ENCODE peak calls at places on chromosomes 2 and 18, in eight cellular contexts. A is transverse colon, D is PC-9, Y is tibial artery, R is neuronal stem cell, P is psoas muscle, N is cardiac muscle cell, B is heart right ventricle. T is an unnamed sample.

GRCh38 chr2:55759271-55759921 is 65.8 kb upstream of the PNPT1 start:
- DNase-seq in A (no peak), B (no peak), P (no peak), Y (no peak), R (no peak), N (no peak), D (no peak), T (no peak)

GRCh38 chr2:61460168-61460567 is 10.7 kb downstream of the USP34 start:
- DNase-seq in R (no peak), N (no peak), D (peak; percentile 50), A (no peak), P (no peak), Y (no peak), B (no peak), T (peak; percentile 18)

GRCh38 chr2:122564843-122565242 is 809.4 kb downstream of the TSN start:
- DNase-seq in Y (no peak), D (no peak), B (no peak), A (no peak), N (no peak), P (no peak), R (no peak), T (no peak)

GRCh38 chr2:18645315-18645714 is 55.9 kb upstream of the NT5C1B start:
- DNase-seq in N (no peak), P (no peak), A (no peak), R (no peak), Y (no peak), B (no peak), D (no peak), T (no peak)

GRCh38 chr2:216236486-216236885 is 127.3 kb downstream of the XRCC5 start:
- DNase-seq in N (no peak), A (no peak), R (no peak), D (no peak), Y (no peak), B (no peak), P (no peak), T (no peak)

GRCh38 chr2:223779877-223780276 is 57.5 kb downstream of the AP1S3 start:
- DNase-seq in B (no peak), P (no peak), N (peak; percentile 3), A (no peak), Y (no peak), D (peak; percentile 69), R (no peak), T (no peak)

GRCh38 chr2:176490061-176490861 is 221.0 kb downstream of the MTX2 start:
- DNase-seq in P (peak; percentile 52), B (peak; percentile 69), N (peak; percentile 0), Y (no peak), R (peak; percentile 36), D (no peak), A (no peak), T (no peak)

GRCh38 chr18:46407471-46408166 is 249.4 kb downstream of the LOXHD1 start:
- DNase-seq in B (no peak), A (no peak), D (no peak), Y (no peak), P (no peak), R (no peak), N (no peak), T (no peak)

GRCh38 chr2:241645056-241645914 is 7.8 kb downstream of the ATG4B start:
- DNase-seq in D (no peak), P (no peak), A (no peak), N (no peak), B (no peak), R (no peak), Y (no peak), T (no peak)

GRCh38 chr2:227813562-227814353 is at the start of gene CCL20:
- DNase-seq in R (no peak), N (no peak), Y (no peak), B (no peak), P (no peak), A (peak; percentile 34), D (no peak), T (no peak)

GRCh38 chr18:75408554-75409506 is 18.7 kb downstream of the SMIM21 start:
- DNase-seq in A (no peak), P (no peak), D (peak; percentile 55), N (no peak), Y (no peak), B (no peak), R (no peak), T (peak; percentile 99)

GRCh38 chr2:31244101-31244500 is 10.1 kb downstream of the EHD3 start:
- DNase-seq in P (no peak), R (no peak), Y (no peak), D (no peak), B (no peak), N (no peak), A (no peak), T (no peak)

GRCh38 chr2:84882415-84882738 is 1.5 kb upstream of the TRABD2A start:
- DNase-seq in B (no peak), R (no peak), D (no peak), N (no peak), P (no peak), Y (no peak), A (no peak), T (no peak)

GRCh38 chr2:144513388-144514100 is 6.4 kb downstream of the ZEB2 start:
- DNase-seq in A (no peak), D (no peak), B (peak; percentile 25), Y (peak; percentile 63), R (no peak), P (peak; percentile 18), N (no peak), T (no peak)

GRCh38 chr2:158600155-158600802 is 143.5 kb downstream of the PKP4 start:
- DNase-seq in D (peak; percentile 34), R (no peak), B (no peak), A (peak; percentile 59), Y (peak; percentile 43), N (no peak), P (peak; percentile 41), T (peak; percentile 73)

GRCh38 chr2:158603205-158603604 is 146.5 kb downstream of the PKP4 start:
- DNase-seq in N (no peak), R (no peak), D (no peak), Y (no peak), A (no peak), B (no peak), P (no peak), T (no peak)

GRCh38 chr2:158598856-158599517 is 142.2 kb downstream of the PKP4 start:
- DNase-seq in R (no peak), A (no peak), N (no peak), D (no peak), B (no peak), Y (no peak), P (no peak), T (no peak)

GRCh38 chr2:158602027-158602426 is 145.3 kb downstream of the PKP4 start:
- DNase-seq in A (peak; percentile 57), D (no peak), B (no peak), R (no peak), N (no peak), P (no peak), Y (no peak), T (no peak)

GRCh38 chr2:158599609-158600008 is 142.9 kb downstream of the PKP4 start:
- DNase-seq in D (no peak), A (no peak), R (no peak), B (no peak), P (no peak), Y (no peak), N (no peak), T (no peak)
- H3K27ac ChIP-seq in D (no peak overlapping the region), A (no peak overlapping the region), R (no peak overlapping the region), B (peak overlapping the region; percentile 24), P (no peak overlapping the region), Y (no peak overlapping the region), N (peak overlapping the region; percentile 26), T (peak overlapping the region; percentile 85)

GRCh38 chr2:46570396-46570795 is 91.0 kb downstream of the TMEM247 start:
- DNase-seq in R (no peak), P (no peak), A (no peak), D (no peak), Y (no peak), N (no peak), B (no peak), T (no peak)

GRCh38 chr2:46565364-46565763 is 86.0 kb downstream of the TMEM247 start:
- DNase-seq in B (no peak), A (no peak), N (no peak), Y (no peak), D (no peak), R (no peak), P (no peak), T (no peak)

GRCh38 chr2:46568212-46569009 is 89.0 kb downstream of the TMEM247 start:
- DNase-seq in P (no peak), N (peak; percentile 33), B (no peak), D (no peak), Y (no peak), A (no peak), R (no peak), T (no peak)

GRCh38 chr2:46569061-46569560 is 89.7 kb downstream of the TMEM247 start:
- DNase-seq in A (no peak), D (no peak), R (no peak), N (peak; percentile 65), P (no peak), B (no peak), Y (no peak), T (no peak)

GRCh38 chr2:46569766-46570165 is 90.4 kb downstream of the TMEM247 start:
- DNase-seq in R (no peak), A (no peak), P (no peak), D (no peak), B (no peak), N (no peak), Y (no peak), T (no peak)
- H3K27ac ChIP-seq in R (no peak overlapping the region), A (peak overlapping the region; percentile 74), P (peak overlapping the region; percentile 80), D (no peak overlapping the region), B (peak overlapping the region; percentile 80), N (peak overlapping the region; percentile 84), Y (peak overlapping the region; percentile 62), T (no peak overlapping the region)

GRCh38 chr2:152561251-152561650 is 156.0 kb downstream of the PRPF40A start:
- DNase-seq in A (no peak), P (no peak), R (no peak), N (no peak), B (no peak), D (no peak), Y (no peak), T (no peak)
- H3K27ac ChIP-seq in A (no peak overlapping the region), P (no peak overlapping the region), R (no peak overlapping the region), N (no peak overlapping the region), B (no peak overlapping the region), D (no peak overlapping the region), Y (no peak overlapping the region), T (no peak overlapping the region)

GRCh38 chr2:153963247-153963646 is 91.5 kb downstream of the GALNT13 start:
- DNase-seq in R (no peak), P (no peak), Y (no peak), B (no peak), N (no peak), A (no peak), D (no peak), T (no peak)
- H3K27ac ChIP-seq in R (no peak overlapping the region), P (no peak overlapping the region), Y (no peak overlapping the region), B (no peak overlapping the region), N (no peak overlapping the region), A (no peak overlapping the region), D (no peak overlapping the region), T (no peak overlapping the region)

GRCh38 chr2:181124499-181124898 is 144.1 kb downstream of the UBE2E3 start:
- DNase-seq in Y (no peak), N (no peak), D (no peak), B (no peak), R (no peak), A (no peak), P (no peak), T (no peak)
- H3K27ac ChIP-seq in Y (no peak overlapping the region), N (no peak overlapping the region), D (no peak overlapping the region), B (peak overlapping the region; percentile 84), R (no peak overlapping the region), A (peak overlapping the region; percentile 12), P (no peak overlapping the region), T (no peak overlapping the region)

T was measured in epithelial cell of prostate.